ENCODE peak calls at places on chromosomes 11 and 22, in seven cellular contexts. N is pancreas, Q is body of pancreas, E is OCI-LY7, H is iPS DF 6.9, L is GM23338, J is colonic mucosa. B is an unnamed sample.

GRCh38 chr22:20106205-20106848 is 9.6 kb upstream of the RANBP1 start:
- DNase-seq in N (peak; percentile 24), Q (no peak), E (no peak), H (no peak), L (no peak), J (no peak), B (no peak)

GRCh38 chr22:29442976-29443375 is 4.6 kb downstream of the RFPL1 start:
- DNase-seq in N (no peak), Q (no peak), E (no peak), H (no peak), L (no peak), J (no peak), B (no peak)

GRCh38 chr22:37328017-37328416 is 45.7 kb downstream of the CYTH4 start:
- DNase-seq in N (no peak), Q (no peak), E (no peak), H (no peak), L (no peak), J (no peak), B (no peak)

GRCh38 chr11:134719397-134719796 is 307.4 kb upstream of the B3GAT1 start:
- DNase-seq in N (no peak), Q (no peak), E (no peak), H (no peak), L (no peak), J (no peak), B (no peak)

GRCh38 chr22:49482811-49483210 is 344.9 kb downstream of the BRD1 start:
- DNase-seq in N (no peak), Q (no peak), E (no peak), H (no peak), L (no peak), J (no peak), B (no peak)

GRCh38 chr11:110909331-110909730 is 197.1 kb upstream of the ARHGAP20 start:
- DNase-seq in N (no peak), Q (no peak), E (no peak), H (no peak), L (no peak), J (no peak), B (no peak)

GRCh38 chr11:128607819-128608218 is 20.5 kb upstream of the ETS1 start:
- DNase-seq in N (no peak), Q (no peak), E (no peak), H (no peak), L (no peak), J (no peak), B (no peak)

GRCh38 chr11:72864692-72865655 is 50.8 kb downstream of the ATG16L2 start:
- DNase-seq in N (no peak), Q (no peak), E (no peak), H (no peak), L (no peak), J (no peak), B (no peak)

GRCh38 chr11:126046796-126047195 is 15.9 kb downstream of the CDON start:
- DNase-seq in N (no peak), Q (no peak), E (no peak), H (no peak), L (no peak), J (no peak), B (no peak)

GRCh38 chr11:101807521-101807920 is 107.3 kb upstream of the CEP126 start:
- DNase-seq in N (no peak), Q (no peak), E (no peak), H (no peak), L (no peak), J (no peak), B (no peak)

GRCh38 chr11:44096360-44097188 is 1.1 kb downstream of the EXT2 start:
- DNase-seq in N (no peak), Q (no peak), E (peak; percentile 1), H (no peak), L (no peak), J (peak; percentile 21), B (no peak)

GRCh38 chr11:123033895-123034294 is 28.0 kb downstream of the HSPA8 start:
- DNase-seq in N (no peak), Q (no peak), E (no peak), H (no peak), L (peak; percentile 41), J (no peak), B (no peak)

GRCh38 chr11:122207505-122207904 is 91.5 kb upstream of the BLID start:
- DNase-seq in N (no peak), Q (no peak), E (no peak), H (no peak), L (no peak), J (no peak), B (no peak)

GRCh38 chr11:6251120-6251733 is 8.4 kb upstream of the CCKBR start:
- DNase-seq in N (peak; percentile 91), Q (peak; percentile 87), E (peak; percentile 47), H (peak; percentile 68), L (peak; percentile 90), J (peak; percentile 74), B (peak; percentile 27)

GRCh38 chr11:104968365-104968855 is at the start of gene CASP4:
- DNase-seq in N (no peak), Q (peak; percentile 23), E (peak; percentile 2), H (no peak), L (no peak), J (peak; percentile 53), B (no peak)

GRCh38 chr22:42939941-42940653 is 74.9 kb downstream of the PACSIN2 start:
- DNase-seq in N (peak; percentile 85), Q (peak; percentile 86), E (no peak), H (no peak), L (no peak), J (peak; percentile 84), B (no peak)

GRCh38 chr11:128407962-128408361 is 179.4 kb downstream of the ETS1 start:
- DNase-seq in N (no peak), Q (no peak), E (no peak), H (no peak), L (no peak), J (no peak), B (no peak)

GRCh38 chr11:26960265-26960664 is 33.6 kb upstream of the FIBIN start:
- DNase-seq in N (no peak), Q (no peak), E (no peak), H (no peak), L (no peak), J (no peak), B (no peak)

GRCh38 chr11:58625826-58626460 is 3.5 kb downstream of the CNTF start:
- DNase-seq in N (no peak), Q (no peak), E (no peak), H (no peak), L (no peak), J (no peak), B (no peak)

GRCh38 chr11:96333076-96333744 is 9.8 kb downstream of the MAML2 start:
- DNase-seq in N (no peak), Q (no peak), E (no peak), H (no peak), L (peak; percentile 44), J (no peak), B (no peak)
- H3K27ac ChIP-seq in N (no peak overlapping the region), Q (no peak overlapping the region), E (no peak overlapping the region), H (no peak overlapping the region), L (peak overlapping the region; percentile 26), J (peak overlapping the region; percentile 48), B (no peak overlapping the region)

GRCh38 chr11:62506413-62506940 is 40.1 kb downstream of the AHNAK start:
- DNase-seq in N (no peak), Q (no peak), E (no peak), H (no peak), L (no peak), J (no peak), B (no peak)

GRCh38 chr11:62505784-62506145 is 40.8 kb downstream of the AHNAK start:
- DNase-seq in N (no peak), Q (no peak), E (no peak), H (no peak), L (no peak), J (no peak), B (no peak)

GRCh38 chr11:62507023-62507422 is 39.6 kb downstream of the AHNAK start:
- DNase-seq in N (no peak), Q (no peak), E (no peak), H (no peak), L (no peak), J (no peak), B (no peak)

GRCh38 chr11:62504158-62504973 is 42.2 kb downstream of the AHNAK start:
- DNase-seq in N (no peak), Q (no peak), E (no peak), H (no peak), L (peak; percentile 75), J (no peak), B (no peak)

GRCh38 chr11:62505112-62505783 is 41.4 kb downstream of the AHNAK start:
- DNase-seq in N (no peak), Q (no peak), E (no peak), H (no peak), L (peak; percentile 92), J (peak; percentile 87), B (no peak)
- H3K4me3 ChIP-seq in N (no peak overlapping the region), Q (no peak overlapping the region), E (no peak overlapping the region), H (peak overlapping the region; percentile 29), L (peak overlapping the region; percentile 53), J (peak overlapping the region; percentile 8), B (no peak overlapping the region)

GRCh38 chr11:61417670-61418069 is 12.1 kb downstream of the CPSF7 start:
- DNase-seq in N (no peak), Q (no peak), E (no peak), H (no peak), L (no peak), J (no peak), B (no peak)

GRCh38 chr11:61411589-61411988 is 18.2 kb downstream of the CPSF7 start:
- DNase-seq in N (no peak), Q (no peak), E (no peak), H (no peak), L (no peak), J (no peak), B (no peak)

GRCh38 chr11:61413496-61413895 is 16.3 kb downstream of the CPSF7 start:
- DNase-seq in N (no peak), Q (no peak), E (no peak), H (no peak), L (no peak), J (no peak), B (no peak)

GRCh38 chr11:61415381-61415780 is 14.4 kb downstream of the CPSF7 start:
- DNase-seq in N (no peak), Q (no peak), E (no peak), H (no peak), L (no peak), J (no peak), B (no peak)

DNA sequence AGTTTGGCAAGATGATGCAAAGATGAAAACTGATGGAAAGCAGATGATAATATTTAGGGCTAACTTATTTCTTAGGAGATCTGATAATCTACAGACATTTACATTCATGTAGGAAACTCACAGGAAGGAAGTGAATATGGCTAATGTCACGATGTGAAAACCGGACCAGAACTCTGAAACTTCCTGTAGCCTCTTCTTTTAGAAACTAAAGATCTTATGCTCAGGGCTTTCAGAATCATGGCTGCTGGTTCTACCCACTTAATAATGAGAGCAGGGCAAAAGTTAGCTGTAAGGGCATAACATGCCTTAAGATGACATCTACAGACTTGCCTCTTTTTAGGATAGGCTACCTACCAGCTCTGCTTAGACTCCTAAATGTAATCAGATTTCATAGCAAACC is 15.2 kb downstream of the CPSF7 start:
- DNase-seq in N (no peak), Q (no peak), E (no peak), H (no peak), L (no peak), J (no peak), B (no peak)
- H3K36me3 ChIP-seq in N (peaks cover 89% of the 10 kb centered on the region), Q (peaks cover 30% of the 10 kb centered on the region), E (peaks cover 100% of the 10 kb centered on the region), H (peaks cover 42% of the 10 kb centered on the region), L (peaks cover 89% of the 10 kb centered on the region), J (peaks cover 51% of the 10 kb centered on the region), B (peaks cover 45% of the 10 kb centered on the region)

DNA sequence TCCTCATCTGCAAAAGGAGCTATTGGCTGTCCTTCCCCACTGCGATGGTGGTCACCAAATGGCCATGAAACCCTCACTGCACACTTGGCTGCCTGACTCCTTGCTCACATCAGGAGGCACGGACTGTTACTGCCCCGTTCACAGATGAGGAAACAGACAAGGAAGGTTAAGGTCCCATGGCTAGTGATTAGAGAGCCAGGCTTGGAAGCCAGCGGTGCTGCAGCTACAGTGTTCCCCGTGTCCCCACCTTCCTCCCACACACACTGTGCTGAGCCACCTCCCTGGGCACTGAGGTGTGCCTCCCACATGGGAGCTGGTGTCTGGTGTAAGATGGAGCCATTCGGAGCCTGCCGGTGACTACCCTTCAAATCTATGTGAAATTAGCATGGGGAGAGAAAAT is 2.6 kb downstream of the ARHGAP8 start:
- DNase-seq in N (no peak), Q (no peak), E (no peak), H (no peak), L (no peak), J (peak; percentile 51), B (no peak)
- H3K27ac ChIP-seq in N (no peak overlapping the region), Q (peak overlapping the region; percentile 83), E (no peak overlapping the region), H (no peak overlapping the region), L (peak overlapping the region; percentile 87), J (peak overlapping the region; percentile 56), B (no peak overlapping the region)